ENCODE peak calls at places on chromosomes 4 and X, in eight cellular contexts. P is left lung, E is IMR-90, K is aorta, Q is ovary, B is mammary epithelial cell, H is SK-N-SH, A is prostate gland. M is an unnamed sample.

GRCh38 chrX:24153175-24153795 is 3.8 kb downstream of the ZFX start:
- DNase-seq in B (peak; percentile 35), H (no peak), A (no peak), P (no peak), K (no peak), Q (no peak), E (no peak), M (no peak)

GRCh38 chr4:159105063-159105414 is 2.2 kb downstream of the RAPGEF2 start:
- DNase-seq in E (peak; percentile 61), A (no peak), P (no peak), Q (no peak), H (no peak), B (peak; percentile 61), K (no peak), M (no peak)

GRCh38 chr4:86720508-86721068 is 126.5 kb downstream of the PTPN13 start:
- DNase-seq in E (peak; percentile 33), B (peak; percentile 3), A (no peak), Q (no peak), K (no peak), H (no peak), P (no peak), M (no peak)

GRCh38 chr4:6909970-6910339 is 329 bp downstream of the TBC1D14 start:
- DNase-seq in A (no peak), K (no peak), E (no peak), B (no peak), H (no peak), Q (peak; percentile 57), P (peak; percentile 92), M (no peak)

GRCh38 chrX:153765138-153766079 is 1.4 kb downstream of the PLXNB3 start:
- DNase-seq in K (no peak), A (no peak), B (no peak), P (peak; percentile 44), Q (peak; percentile 25), E (peak; percentile 5), H (peak; percentile 82), M (peak; percentile 49)

GRCh38 chrX:148500428-148501120 is at the start of gene AFF2:
- DNase-seq in K (peak; percentile 78), Q (peak; percentile 29), A (no peak), P (peak; percentile 84), B (peak; percentile 1), E (no peak), H (peak; percentile 54), M (peak; percentile 6)

GRCh38 chr4:74933562-74934015 is 673 bp downstream of the PARM1 start:
- DNase-seq in A (peak; percentile 26), H (peak; percentile 6), P (peak; percentile 77), E (no peak), B (peak; percentile 19), K (peak; percentile 84), Q (no peak), M (peak; percentile 27)

GRCh38 chrX:66892004-66892403 is 253.1 kb upstream of the EDA2R start:
- DNase-seq in B (no peak), H (no peak), Q (no peak), A (no peak), E (no peak), K (no peak), P (no peak), M (no peak)

GRCh38 chr4:181659202-181659601 is 584.0 kb upstream of the TENM3 start:
- DNase-seq in P (no peak), H (no peak), Q (no peak), E (no peak), K (no peak), B (no peak), A (no peak), M (no peak)

GRCh38 chr4:183099537-183100297 is 660 bp downstream of the WWC2 start:
- DNase-seq in Q (peak; percentile 62), E (no peak), P (peak; percentile 82), K (peak; percentile 80), H (no peak), A (peak; percentile 12), B (peak; percentile 35), M (peak; percentile 76)

GRCh38 chr4:54539500-54540029 is 118.2 kb upstream of the KIT start:
- DNase-seq in P (peak; percentile 90), E (peak; percentile 46), A (no peak), K (peak; percentile 89), Q (peak; percentile 45), H (peak; percentile 87), B (no peak), M (peak; percentile 67)

GRCh38 chr4:2142630-2143427 is 83.7 kb downstream of the NAT8L start:
- DNase-seq in E (no peak), H (no peak), P (no peak), K (no peak), Q (no peak), A (no peak), B (no peak), M (no peak)

GRCh38 chrX:64342811-64343210 is 52.4 kb downstream of the MTMR8 start:
- DNase-seq in A (no peak), Q (no peak), B (no peak), K (no peak), E (no peak), H (no peak), P (no peak), M (no peak)

GRCh38 chr4:80189956-80190671 is 7.2 kb upstream of the PRDM8 start:
- DNase-seq in H (no peak), B (no peak), Q (no peak), A (no peak), P (peak; percentile 66), E (peak; percentile 68), K (no peak), M (no peak)

DNA sequence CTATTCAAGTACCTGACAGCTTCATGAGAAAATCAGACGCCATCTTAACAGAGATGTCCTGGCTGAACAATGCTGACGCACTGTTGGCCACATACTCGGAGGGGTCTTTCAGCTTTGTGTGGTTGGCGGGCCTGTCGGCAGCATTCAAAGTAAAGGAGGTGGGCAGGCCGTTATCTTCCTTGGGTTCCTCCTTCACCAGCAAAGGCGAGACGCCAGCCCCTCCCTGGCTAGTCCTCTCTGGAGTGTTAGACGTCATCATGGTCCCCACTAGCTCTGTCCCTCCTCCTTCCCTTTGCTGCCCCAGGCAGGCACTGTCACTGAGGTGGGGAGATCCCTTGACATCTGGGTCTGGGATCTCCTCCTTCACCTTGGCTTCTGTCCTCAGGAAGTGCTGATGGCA is 53.0 kb downstream of the ZNF827 start:
- DNase-seq in Q (no peak), H (no peak), A (no peak), K (no peak), P (peak; percentile 61), E (no peak), B (no peak), M (no peak)
- H3K4me1 ChIP-seq in Q (peaks cover 16% of the 10 kb centered on the region), H (peaks cover 5% of the 10 kb centered on the region), A (peaks cover 12% of the 10 kb centered on the region), K (no peaks in the 10 kb centered on the region), P (peaks cover 3% of the 10 kb centered on the region), E (peaks cover 6% of the 10 kb centered on the region), B (peaks cover 21% of the 10 kb centered on the region), M (peaks cover 33% of the 10 kb centered on the region)

GRCh38 chr4:88075336-88075735 is 67.9 kb downstream of the PKD2 start:
- DNase-seq in Q (no peak), H (no peak), P (no peak), B (no peak), E (no peak), A (no peak), K (no peak), M (no peak)
- H3K4me3 ChIP-seq in Q (no peak overlapping the region), H (no peak overlapping the region), P (no peak overlapping the region), B (no peak overlapping the region), E (no peak overlapping the region), A (no peak overlapping the region), K (no peak overlapping the region), M (no peak overlapping the region)

GRCh38 chrX:105662248-105662647 is 160.1 kb upstream of the NRK start:
- DNase-seq in A (no peak), Q (no peak), E (no peak), K (no peak), H (no peak), P (no peak), B (peak; percentile 25), M (no peak)

DNA sequence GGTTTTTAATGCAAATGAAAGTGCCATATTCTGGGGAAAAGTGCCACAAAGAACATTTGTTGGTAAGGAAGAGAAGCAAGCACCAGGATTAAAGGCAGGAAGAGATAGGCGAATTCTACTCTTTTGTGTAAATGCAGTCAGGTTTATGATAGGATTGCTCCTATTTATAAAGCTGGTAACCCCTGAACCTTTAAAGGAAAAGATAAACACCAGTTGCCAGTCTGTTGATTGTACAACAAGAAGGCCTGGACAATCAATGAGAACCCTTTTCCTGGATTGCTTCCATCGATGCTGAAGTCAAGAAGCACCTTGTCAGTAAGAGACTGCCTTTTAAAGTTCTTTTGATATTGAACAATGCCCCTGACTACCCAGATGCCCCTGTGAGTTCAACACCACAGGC is 158.1 kb upstream of the NRK start:
- DNase-seq in A (no peak), K (no peak), B (no peak), H (no peak), E (no peak), P (no peak), Q (no peak), M (no peak)
- H3K27me3 ChIP-seq in A (no peaks in the 10 kb centered on the region), K (no peaks in the 10 kb centered on the region), B (no peaks in the 10 kb centered on the region), H (no peaks in the 10 kb centered on the region), E (no peaks in the 10 kb centered on the region), P (no peaks in the 10 kb centered on the region), Q (no peaks in the 10 kb centered on the region), M (no peaks in the 10 kb centered on the region)

DNA sequence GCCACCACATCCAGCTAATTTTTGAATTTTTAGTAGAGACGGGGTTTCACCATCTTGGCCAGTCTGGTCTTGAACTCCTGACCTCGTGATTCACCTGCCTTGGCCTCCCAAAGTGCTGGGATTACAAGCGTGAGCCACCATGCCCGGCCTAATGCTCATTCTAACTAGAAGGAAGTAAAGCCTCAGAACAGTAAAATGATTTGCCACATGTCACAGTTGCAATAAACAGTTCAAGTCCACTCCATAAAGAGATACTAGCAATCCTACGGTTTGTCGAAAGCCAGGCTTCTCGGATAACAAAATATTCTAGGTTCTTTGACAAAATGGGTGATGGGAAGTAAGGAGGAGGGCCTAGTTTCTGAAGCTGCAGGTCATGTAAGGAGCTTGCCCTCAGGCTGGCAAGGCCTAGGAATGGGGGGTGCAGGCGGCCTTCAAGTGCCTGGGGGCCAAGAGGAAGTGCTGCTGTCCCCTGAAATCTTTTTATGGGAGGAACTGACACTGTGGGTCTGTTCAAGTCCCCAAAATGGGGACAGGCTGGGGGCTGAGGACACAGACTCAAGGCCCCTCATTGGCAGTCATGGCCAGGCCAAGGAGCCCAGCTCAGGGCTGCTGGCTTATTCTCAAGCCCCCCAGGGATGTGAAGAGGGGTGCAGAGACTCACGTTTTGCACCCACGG is 31.8 kb upstream of the ACSL1 start:
- DNase-seq in P (no peak), K (no peak), E (no peak), Q (no peak), A (no peak), B (no peak), H (no peak), M (no peak)
- H3K4me1 ChIP-seq in P (no peaks in the 10 kb centered on the region), K (no peaks in the 10 kb centered on the region), E (no peaks in the 10 kb centered on the region), Q (no peaks in the 10 kb centered on the region), A (no peaks in the 10 kb centered on the region), B (no peaks in the 10 kb centered on the region), H (no peaks in the 10 kb centered on the region), M (no peaks in the 10 kb centered on the region)

GRCh38 chr4:184731056-184731455 is 2.8 kb downstream of the CENPU start:
- DNase-seq in E (no peak), Q (no peak), P (no peak), K (no peak), B (no peak), H (no peak), A (no peak), M (no peak)
- H3K4me3 ChIP-seq in E (no peak overlapping the region), Q (no peak overlapping the region), P (no peak overlapping the region), K (no peak overlapping the region), B (no peak overlapping the region), H (no peak overlapping the region), A (no peak overlapping the region), M (no peak overlapping the region)

GRCh38 chr4:16131293-16131692 is 47.5 kb upstream of the PROM1 start:
- DNase-seq in B (no peak), H (no peak), K (no peak), A (no peak), E (no peak), Q (no peak), P (no peak), M (no peak)
- H3K27me3 ChIP-seq in B (no peaks in the 10 kb centered on the region), H (no peaks in the 10 kb centered on the region), K (no peaks in the 10 kb centered on the region), A (no peaks in the 10 kb centered on the region), E (peaks cover 19% of the 10 kb centered on the region), Q (no peaks in the 10 kb centered on the region), P (no peaks in the 10 kb centered on the region), M (no peaks in the 10 kb centered on the region)

M was measured in heart left ventricle.